ENCODE peak calls at places on chromosomes 5 and 9, in six cellular contexts. P is heart left ventricle, B is tibial artery, D is A549, W is fibroblast of lung, F is dorsolateral prefrontal cortex. Y is an unnamed sample.

GRCh38 chr9:100474082-100474949 is 1.4 kb downstream of the TMEFF1 start:
- DNase-seq in P (no peak), B (peak), D (no peak), W (no peak), F (no peak), Y (no peak)

GRCh38 chr9:35740243-35740642 is 7.8 kb downstream of the CREB3 start:
- DNase-seq in P (no peak), B (no peak), D (no peak), W (no peak), F (no peak), Y (no peak)

GRCh38 chr9:137147793-137148160 is 8.8 kb downstream of the GRIN1 start:
- DNase-seq in P (peak), B (no peak), D (no peak), W (no peak), F (no peak), Y (no peak)

GRCh38 chr5:133957080-133957479 is 11.3 kb downstream of the C5orf15 start:
- DNase-seq in P (no peak), B (no peak), D (no peak), W (no peak), F (no peak), Y (no peak)

GRCh38 chr5:91151947-91152346 is 231.2 kb downstream of the ARRDC3 start:
- DNase-seq in P (no peak), B (peak), D (peak), W (peak), F (no peak), Y (peak)

GRCh38 chr9:2307480-2307879 is 292.3 kb downstream of the SMARCA2 start:
- DNase-seq in P (no peak), B (no peak), D (no peak), W (no peak), F (no peak), Y (peak)

GRCh38 chr9:93116049-93116961 is 17.7 kb downstream of the NINJ1 start:
- DNase-seq in P (peak), B (peak), D (no peak), W (peak), F (no peak), Y (peak)

GRCh38 chr9:131747352-131747751 is 7.5 kb upstream of the RAPGEF1 start:
- DNase-seq in P (no peak), B (no peak), D (no peak), W (peak), F (no peak), Y (peak)

GRCh38 chr5:127029513-127030258 is 672 bp downstream of the MARCHF3 start:
- DNase-seq in P (peak), B (peak), D (peak), W (peak), F (no peak), Y (peak)

GRCh38 chr5:14161825-14162556 is 18.8 kb downstream of the TRIO start:
- DNase-seq in P (no peak), B (no peak), D (no peak), W (no peak), F (no peak), Y (no peak)

GRCh38 chr9:137321726-137322361 is 19.8 kb upstream of the NRARP start:
- DNase-seq in P (no peak), B (no peak), D (no peak), W (no peak), F (no peak), Y (no peak)

GRCh38 chr5:10124287-10124686 is 125.4 kb downstream of the ATPSCKMT start:
- DNase-seq in P (no peak), B (no peak), D (no peak), W (no peak), F (peak), Y (peak)

GRCh38 chr5:120252839-120253238 is 211.3 kb upstream of the PRR16 start:
- DNase-seq in P (no peak), B (no peak), D (no peak), W (peak), F (no peak), Y (no peak)

GRCh38 chr9:73114958-73115357 is 36.7 kb upstream of the ANXA1 start:
- DNase-seq in P (no peak), B (no peak), D (no peak), W (no peak), F (no peak), Y (peak)

GRCh38 chr5:76175051-76175666 is 92.0 kb downstream of the SV2C start:
- DNase-seq in P (no peak), B (no peak), D (peak), W (peak), F (no peak), Y (peak)

GRCh38 chr9:137308102-137308619 is 6.1 kb upstream of the NRARP start:
- DNase-seq in P (no peak), B (no peak), D (no peak), W (no peak), F (no peak), Y (no peak)

GRCh38 chr5:53151713-53152458 is 42.3 kb upstream of the MOCS2 start:
- DNase-seq in P (no peak), B (peak), D (no peak), W (peak), F (no peak), Y (peak)

GRCh38 chr5:148972396-148972795 is 90.5 kb downstream of the SH3TC2 start:
- DNase-seq in P (no peak), B (no peak), D (no peak), W (no peak), F (no peak), Y (no peak)

GRCh38 chr9:126366366-126367011 is 39.9 kb downstream of the MVB12B start:
- DNase-seq in P (no peak), B (no peak), D (no peak), W (peak), F (peak), Y (peak)

GRCh38 chr5:42772265-42772993 is 15.8 kb downstream of the CCDC152 start:
- DNase-seq in P (no peak), B (peak), D (no peak), W (no peak), F (no peak), Y (peak)

GRCh38 chr9:112044183-112044582 is 130.9 kb downstream of the SUSD1 start:
- DNase-seq in P (no peak), B (no peak), D (no peak), W (no peak), F (no peak), Y (peak)

GRCh38 chr5:83142526-83142925 is 65.2 kb downstream of the XRCC4 start:
- DNase-seq in P (no peak), B (no peak), D (no peak), W (no peak), F (no peak), Y (no peak)

GRCh38 chr9:84079994-84080393 is 99.4 kb downstream of the RMI1 start:
- DNase-seq in P (no peak), B (no peak), D (no peak), W (no peak), F (no peak), Y (no peak)

GRCh38 chr9:105216440-105217178 is 27.8 kb upstream of the SLC44A1 start:
- DNase-seq in P (no peak), B (no peak), D (no peak), W (no peak), F (peak), Y (peak)

GRCh38 chr5:170307575-170308465 is 10.2 kb upstream of the LCP2 start:
- DNase-seq in P (peak), B (peak), D (peak), W (peak), F (no peak), Y (peak)

GRCh38 chr5:50415912-50416311 is 25.2 kb downstream of the EMB start:
- DNase-seq in P (no peak), B (no peak), D (no peak), W (no peak), F (no peak), Y (no peak)

GRCh38 chr9:89023788-89024187 is 32.5 kb downstream of the S1PR3 start:
- DNase-seq in P (no peak), B (no peak), D (no peak), W (no peak), F (no peak), Y (peak)

GRCh38 chr5:78915170-78915569 is 69.9 kb downstream of the ARSB start:
- DNase-seq in P (no peak), B (no peak), D (no peak), W (no peak), F (no peak), Y (no peak)

GRCh38 chr5:178965465-178966055 is 24.6 kb downstream of the ZNF454 start:
- DNase-seq in P (no peak), B (no peak), D (no peak), W (no peak), F (no peak), Y (no peak)

GRCh38 chr5:96893342-96893741 is 17.0 kb downstream of the ERAP2 start:
- DNase-seq in P (no peak), B (no peak), D (no peak), W (peak), F (no peak), Y (peak)

GRCh38 chr5:169072223-169072622 is 228.7 kb downstream of the SLIT3 start:
- DNase-seq in P (no peak), B (no peak), D (no peak), W (no peak), F (no peak), Y (no peak)

GRCh38 chr9:93110400-93110855 is 14.4 kb downstream of the CARD19 start:
- DNase-seq in P (peak), B (peak), D (no peak), W (no peak), F (no peak), Y (no peak)

GRCh38 chr5:180799194-180799593 is 3.4 kb downstream of the MGAT1 start:
- DNase-seq in P (no peak), B (no peak), D (no peak), W (no peak), F (no peak), Y (no peak)

GRCh38 chr5:177402271-177403043 is 2.0 kb upstream of the PFN3 start:
- DNase-seq in P (peak), B (no peak), D (peak), W (peak), F (no peak), Y (peak)

GRCh38 chr5:90718387-90718786 is 159.8 kb downstream of the ADGRV1 start:
- DNase-seq in P (no peak), B (no peak), D (no peak), W (no peak), F (no peak), Y (no peak)

GRCh38 chr9:121765021-121765950 is 113.9 kb downstream of the DAB2IP start:
- DNase-seq in P (peak), B (peak), D (no peak), W (peak), F (no peak), Y (peak)

GRCh38 chr9:117744390-117744789 is 40.2 kb downstream of the TLR4 start:
- DNase-seq in P (no peak), B (no peak), D (no peak), W (no peak), F (no peak), Y (no peak)

GRCh38 chr9:128887914-128888350 is 6.0 kb downstream of the LRRC8A start:
- DNase-seq in P (no peak), B (no peak), D (no peak), W (peak), F (no peak), Y (peak)

GRCh38 chr5:159773062-159773924 is 143.0 kb upstream of the ADRA1B start:
- DNase-seq in P (peak), B (peak), D (peak), W (peak), F (peak), Y (peak)
- TF ChIP-seq CTCF in P (peak), B (peak), D (peak), W (no peak), F (peak), Y (no peak)

DNA sequence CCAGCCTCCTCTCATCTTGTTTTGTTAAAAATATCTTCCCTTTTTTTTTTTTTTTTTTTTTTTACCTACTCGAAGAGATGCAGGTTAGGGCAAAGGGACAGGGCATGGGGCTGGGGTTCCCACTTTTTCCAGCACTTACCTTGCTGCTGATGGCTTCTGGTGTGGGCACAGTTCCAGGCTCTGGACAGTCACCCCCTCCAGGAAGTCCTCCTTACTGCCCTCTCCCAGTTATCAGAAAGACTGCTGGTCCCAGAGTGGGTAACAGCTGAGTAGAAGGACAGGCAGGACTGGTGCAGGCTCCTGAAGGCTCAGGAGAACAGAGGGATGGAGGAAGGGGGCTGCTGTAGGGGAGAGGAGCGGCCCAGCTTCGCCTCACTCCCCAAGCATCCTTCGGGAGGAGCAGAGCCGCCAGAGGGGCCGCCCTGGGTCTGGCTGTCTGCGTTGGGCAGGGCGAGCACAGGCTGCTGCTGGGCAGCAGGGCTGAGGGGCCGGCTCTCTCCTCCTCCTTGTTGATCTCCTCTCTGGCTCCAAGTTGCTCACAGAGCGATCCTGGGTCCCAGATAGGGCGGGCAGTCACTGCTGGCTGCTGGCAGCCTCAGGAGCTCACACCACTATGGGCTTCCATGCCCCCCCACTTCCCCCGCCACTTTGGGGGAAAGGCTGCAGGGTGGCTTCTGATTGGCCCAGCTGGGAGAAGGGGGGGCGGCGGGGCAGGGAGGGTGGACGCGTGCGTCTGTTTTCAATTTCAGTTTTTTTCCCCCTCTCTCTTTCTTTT is at the start of gene PDGFRB:
- DNase-seq in P (peak), B (peak), D (no peak), W (peak), F (peak), Y (peak)
- H3K4me3 ChIP-seq in P (peak), B (peak), D (no peak), W (peak), F (peak), Y (peak)

GRCh38 chr9:30964332-30964731 is 1420.1 kb upstream of the ACO1 start:
- DNase-seq in P (no peak), B (no peak), D (no peak), W (no peak), F (no peak), Y (no peak)

GRCh38 chr9:30972654-30973053 is 1411.8 kb upstream of the ACO1 start:
- DNase-seq in P (no peak), B (no peak), D (no peak), W (no peak), F (no peak), Y (no peak)

GRCh38 chr9:30970186-30970585 is 1414.3 kb upstream of the ACO1 start:
- DNase-seq in P (no peak), B (no peak), D (no peak), W (no peak), F (no peak), Y (no peak)

DNA sequence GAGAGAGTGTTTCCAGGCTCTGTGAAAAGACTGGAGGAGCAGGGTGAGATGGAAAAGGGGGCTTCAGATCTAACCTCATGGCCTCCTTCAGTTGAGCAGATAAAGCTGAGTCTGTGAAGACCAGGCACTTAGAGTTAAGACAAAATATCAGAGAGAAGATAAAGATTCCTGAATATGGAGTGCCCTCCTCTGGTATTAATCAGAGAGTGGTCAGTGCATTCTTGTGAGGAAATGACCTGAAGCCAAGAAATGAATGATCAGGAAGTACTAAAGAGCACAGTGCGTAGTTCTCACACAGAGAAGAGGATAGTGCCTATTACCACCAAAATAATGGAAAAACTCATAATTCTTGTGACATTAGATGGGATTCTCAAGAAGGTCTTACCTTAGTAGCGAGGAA is 1417.0 kb upstream of the ACO1 start:
- DNase-seq in P (no peak), B (no peak), D (no peak), W (no peak), F (no peak), Y (no peak)
- TF ChIP-seq CTCF in P (no peak), B (no peak), D (no peak), W (no peak), F (no peak), Y (no peak)

GRCh38 chr9:26296910-26297309 is 595.7 kb downstream of the CAAP1 start:
- DNase-seq in P (no peak), B (no peak), D (no peak), W (no peak), F (no peak), Y (peak)
- H3K4me3 ChIP-seq in P (no peak), B (no peak), D (no peak), W (no peak), F (no peak), Y (no peak)

DNA sequence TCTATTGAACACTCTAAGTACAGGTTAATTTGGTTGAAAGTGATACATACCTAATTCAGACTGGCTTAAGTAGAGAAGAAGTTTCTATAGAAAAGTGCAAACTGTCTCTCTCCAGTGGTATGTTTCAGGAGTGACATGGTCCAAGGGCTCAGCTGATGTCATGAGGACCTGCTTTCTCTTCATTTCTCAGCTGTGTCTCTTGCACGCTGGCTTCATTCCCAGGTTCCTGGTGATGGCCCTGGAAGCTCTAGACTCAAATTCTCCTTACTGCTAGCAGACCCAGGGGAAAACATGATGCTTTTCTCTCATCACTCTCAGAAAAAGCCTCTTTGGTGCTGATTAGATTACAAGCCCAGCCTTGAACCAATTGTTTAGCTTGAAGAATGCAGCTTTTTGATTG is 211.9 kb upstream of the CLINT1 start:
- DNase-seq in P (no peak), B (no peak), D (no peak), W (no peak), F (no peak), Y (no peak)
- TF ChIP-seq CTCF in P (no peak), B (no peak), D (no peak), W (no peak), F (no peak), Y (no peak)

GRCh38 chr9:133614678-133615077 is 5.5 kb upstream of the FAM163B start:
- DNase-seq in P (no peak), B (no peak), D (no peak), W (no peak), F (no peak), Y (no peak)

GRCh38 chr9:133616643-133617405 is 7.6 kb upstream of the FAM163B start:
- DNase-seq in P (no peak), B (no peak), D (no peak), W (no peak), F (no peak), Y (no peak)

GRCh38 chr9:133614056-133614455 is 4.9 kb upstream of the FAM163B start:
- DNase-seq in P (no peak), B (no peak), D (no peak), W (no peak), F (no peak), Y (no peak)

GRCh38 chr9:133615897-133616188 is 6.7 kb upstream of the FAM163B start:
- DNase-seq in P (no peak), B (no peak), D (no peak), W (no peak), F (no peak), Y (no peak)

DNA sequence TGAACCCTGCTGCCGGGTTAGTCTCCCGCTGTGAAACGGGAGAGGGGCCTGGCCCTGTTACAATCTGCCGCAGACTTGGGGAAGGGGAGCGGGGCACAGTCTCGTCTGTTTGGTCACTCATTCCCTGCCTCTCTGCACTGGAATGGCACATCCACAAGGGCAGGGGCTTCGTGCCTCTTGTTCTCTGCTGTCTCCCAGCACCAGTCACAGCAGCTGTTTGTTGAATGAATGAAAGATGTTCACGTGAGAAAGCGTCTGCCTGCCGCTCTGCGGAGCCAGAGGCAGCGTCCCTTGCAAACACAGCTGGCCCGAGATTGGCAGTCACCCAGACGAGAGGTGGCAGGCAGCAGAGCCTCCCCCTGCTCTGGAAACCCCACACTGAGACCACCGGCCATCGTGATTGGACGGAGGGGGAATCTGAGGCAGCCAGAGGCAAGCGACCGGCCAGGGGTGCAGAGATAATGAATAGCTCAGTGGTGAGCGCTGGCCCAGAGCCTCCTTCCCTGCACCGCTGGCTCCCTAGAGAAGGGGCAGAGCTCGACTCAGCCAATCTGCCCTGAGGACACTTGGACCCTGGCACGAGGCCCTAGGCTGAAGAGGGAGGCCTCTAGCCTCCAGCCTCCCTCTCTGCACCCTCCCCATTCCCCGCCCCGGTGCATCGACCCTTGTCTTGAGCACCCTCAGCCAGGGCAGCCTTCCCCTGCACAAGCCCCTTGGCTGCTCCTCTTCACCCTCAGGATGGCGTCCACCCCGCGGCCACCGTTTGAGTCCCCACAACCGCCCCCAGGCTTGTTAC is 6.1 kb upstream of the FAM163B start:
- DNase-seq in P (no peak), B (no peak), D (no peak), W (no peak), F (no peak), Y (no peak)
- H3K4me3 ChIP-seq in P (no peak), B (no peak), D (no peak), W (no peak), F (no peak), Y (no peak)

DNA sequence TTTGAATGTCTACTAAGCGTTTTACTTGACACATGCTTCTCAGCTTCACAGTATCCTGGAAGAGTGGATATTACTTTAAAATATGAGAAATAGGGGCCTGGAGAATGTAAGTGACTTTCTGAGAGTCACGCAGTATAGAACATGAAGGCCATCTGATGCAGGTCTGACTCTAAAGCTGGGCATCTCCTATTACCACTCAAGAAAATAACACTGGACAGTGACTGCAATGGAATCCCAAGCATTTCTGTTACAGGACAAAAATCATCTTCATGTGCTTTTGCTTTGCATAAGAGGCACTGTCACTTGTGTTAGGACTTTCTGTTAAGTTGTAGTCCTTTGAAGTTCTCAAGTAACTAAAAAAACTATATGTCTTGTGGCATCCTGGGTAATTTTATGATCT is 335.5 kb downstream of the FBXL7 start:
- DNase-seq in P (no peak), B (no peak), D (no peak), W (no peak), F (no peak), Y (no peak)
- TF ChIP-seq CTCF in P (no peak), B (no peak), D (no peak), W (no peak), F (no peak), Y (no peak)

GRCh38 chr5:157745041-157745456 is 1.5 kb downstream of the LSM11 start:
- DNase-seq in P (no peak), B (no peak), D (no peak), W (no peak), F (no peak), Y (no peak)
- H3K4me3 ChIP-seq in P (peak), B (peak), D (peak), W (peak), F (peak), Y (peak)

GRCh38 chr5:140321796-140322195 is 18.9 kb upstream of the PFDN1 start:
- DNase-seq in P (peak), B (peak), D (no peak), W (peak), F (no peak), Y (no peak)
- TF ChIP-seq CTCF in P (no peak), B (no peak), D (no peak), W (no peak), F (no peak), Y (no peak)

Y was measured in fibroblast of the aortic adventitia.